ENCODE peak calls at places on chromosomes 5 and 9, in eight cellular contexts. L, D, Q, B, N, J, V and W are unnamed samples. For H3K4me1, the result is how much of the 10 kb centered on the place peaks cover.

GRCh38 chr9:126707083-126707482 is 93.4 kb downstream of the LMX1B start:
- DNase-seq in L (no peak), D (no peak), Q (no peak), B (no peak), N (no peak), J (no peak), V (no peak), W (no peak)

GRCh38 chr9:93183663-93184438 is at the start of gene WNK2:
- DNase-seq in L (peak), D (no peak), Q (no peak), B (no peak), N (no peak), J (no peak), V (peak), W (peak)

GRCh38 chr9:120755827-120756434 is 37.3 kb downstream of the FBXW2 start:
- DNase-seq in L (peak), D (peak), Q (no peak), B (peak), N (peak), J (no peak), V (no peak), W (peak)

GRCh38 chr5:141040763-141041426 is 10.3 kb upstream of the PCDHB1 start:
- DNase-seq in L (peak), D (peak), Q (peak), B (peak), N (no peak), J (peak), V (peak), W (peak)

GRCh38 chr5:51392689-51393199 is 9.5 kb downstream of the ISL1 start:
- DNase-seq in L (no peak), D (no peak), Q (no peak), B (no peak), N (no peak), J (no peak), V (no peak), W (no peak)

GRCh38 chr5:168836603-168837245 is 257.6 kb upstream of the PANK3 start:
- DNase-seq in L (no peak), D (no peak), Q (no peak), B (no peak), N (no peak), J (no peak), V (no peak), W (no peak)

GRCh38 chr5:138466058-138466899 is 1.0 kb downstream of the EGR1 start:
- DNase-seq in L (peak), D (no peak), Q (peak), B (no peak), N (no peak), J (no peak), V (peak), W (peak)

GRCh38 chr5:153796527-153796926 is 242.2 kb downstream of the FAM114A2 start:
- DNase-seq in L (no peak), D (no peak), Q (no peak), B (no peak), N (no peak), J (no peak), V (no peak), W (no peak)

GRCh38 chr5:168187599-168187998 is 103.8 kb upstream of the WWC1 start:
- DNase-seq in L (no peak), D (no peak), Q (no peak), B (no peak), N (no peak), J (no peak), V (no peak), W (no peak)

GRCh38 chr5:40429258-40430111 is 250.2 kb upstream of the PTGER4 start:
- DNase-seq in L (no peak), D (no peak), Q (no peak), B (no peak), N (no peak), J (no peak), V (no peak), W (no peak)

GRCh38 chr9:87285183-87285582 is 212.5 kb upstream of the DAPK1 start:
- DNase-seq in L (no peak), D (no peak), Q (no peak), B (no peak), N (no peak), J (no peak), V (no peak), W (peak)

GRCh38 chr9:130997925-130998595 is 10.9 kb upstream of the LAMC3 start:
- DNase-seq in L (peak), D (no peak), Q (no peak), B (peak), N (no peak), J (no peak), V (peak), W (peak)

GRCh38 chr5:151617383-151617840 is 26.3 kb upstream of the FAT2 start:
- DNase-seq in L (no peak), D (no peak), Q (no peak), B (no peak), N (no peak), J (no peak), V (no peak), W (no peak)

GRCh38 chr9:122016789-122017188 is 76.3 kb downstream of the TTLL11 start:
- DNase-seq in L (no peak), D (no peak), Q (no peak), B (no peak), N (no peak), J (no peak), V (no peak), W (no peak)

GRCh38 chr5:31630931-31631330 is 8.0 kb upstream of the PDZD2 start:
- DNase-seq in L (no peak), D (no peak), Q (no peak), B (no peak), N (no peak), J (no peak), V (no peak), W (no peak)

GRCh38 chr5:17402291-17403121 is 95.5 kb upstream of the TAF11L2 start:
- DNase-seq in L (no peak), D (no peak), Q (no peak), B (no peak), N (no peak), J (no peak), V (no peak), W (no peak)

GRCh38 chr5:8478308-8478707 is 609.4 kb downstream of the MTRR start:
- DNase-seq in L (no peak), D (no peak), Q (no peak), B (no peak), N (no peak), J (no peak), V (no peak), W (no peak)

GRCh38 chr5:62779010-62779422 is 200.4 kb downstream of the LRRC70 start:
- DNase-seq in L (no peak), D (peak), Q (no peak), B (peak), N (no peak), J (no peak), V (no peak), W (no peak)

GRCh38 chr5:83306572-83307241 is 164.8 kb upstream of the VCAN start:
- DNase-seq in L (peak), D (no peak), Q (peak), B (peak), N (peak), J (peak), V (no peak), W (peak)

GRCh38 chr9:90107021-90107771 is 502.4 kb downstream of the GADD45G start:
- DNase-seq in L (peak), D (no peak), Q (no peak), B (no peak), N (no peak), J (peak), V (no peak), W (peak)

GRCh38 chr9:133429641-133430161 is 7.5 kb downstream of the ADAMTS13 start:
- DNase-seq in L (peak), D (no peak), Q (peak), B (no peak), N (no peak), J (no peak), V (peak), W (peak)

GRCh38 chr5:88984040-88984439 is 101.1 kb upstream of the MEF2C start:
- DNase-seq in L (no peak), D (no peak), Q (no peak), B (no peak), N (no peak), J (no peak), V (no peak), W (no peak)

GRCh38 chr9:94166237-94167054 is 82.2 kb downstream of the PTPDC1 start:
- DNase-seq in L (peak), D (peak), Q (peak), B (peak), N (peak), J (peak), V (peak), W (peak)

GRCh38 chr9:109568568-109569210 is 70.6 kb upstream of the PTPN3 start:
- DNase-seq in L (no peak), D (no peak), Q (no peak), B (no peak), N (no peak), J (no peak), V (no peak), W (no peak)

GRCh38 chr5:142309747-142310318 is 15.0 kb downstream of the SPRY4 start:
- DNase-seq in L (no peak), D (no peak), Q (no peak), B (no peak), N (no peak), J (no peak), V (no peak), W (no peak)
- TF ChIP-seq POLR2AphosphoS5 in L (no peak), D (no peak), Q (no peak), B (peak), N (no peak), J (no peak), V (no peak), W (no peak)

DNA sequence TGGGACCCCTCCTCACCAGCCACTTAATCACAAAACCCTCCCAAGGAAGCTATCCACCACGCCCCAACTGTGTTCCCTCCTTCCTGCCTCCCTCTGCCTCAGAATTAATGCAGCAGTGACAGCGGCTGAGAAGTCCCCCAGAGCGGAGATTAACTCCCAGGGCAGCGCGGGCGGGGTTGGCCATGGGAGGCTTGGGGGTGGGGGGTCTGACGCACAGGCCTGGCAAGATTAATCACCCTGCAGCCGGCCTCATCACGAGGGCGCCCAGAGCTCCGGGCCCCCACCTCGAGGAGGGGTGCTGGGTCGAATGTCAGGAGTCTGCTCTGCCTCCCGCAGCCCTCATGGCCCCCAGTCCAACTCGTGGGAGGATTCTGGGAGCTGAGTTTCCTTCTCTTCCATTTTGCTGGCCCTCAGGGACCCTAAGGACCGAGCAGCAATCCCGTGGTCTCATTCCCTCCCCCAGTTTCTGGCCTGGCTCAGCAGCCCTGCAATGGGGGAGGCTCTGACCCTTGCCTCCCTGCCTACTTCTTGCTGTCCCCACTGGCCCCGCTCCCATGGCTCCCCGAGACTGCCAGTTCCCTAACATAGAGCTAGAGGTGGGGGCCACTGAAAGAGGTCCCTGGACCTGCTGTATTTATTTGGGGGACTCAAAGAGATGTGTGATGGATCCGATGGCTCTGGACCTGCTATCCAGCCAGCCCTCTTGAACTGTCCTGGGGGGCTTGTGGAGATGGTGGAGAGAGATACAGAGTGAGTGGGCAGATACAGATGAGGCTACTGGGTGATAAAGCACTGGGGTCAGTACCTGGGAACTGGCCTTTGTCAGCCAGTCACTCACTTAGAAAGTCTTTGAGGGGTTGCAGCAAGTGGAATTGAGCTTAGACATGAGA is 42.5 kb downstream of the CXXC5 start:
- DNase-seq in L (no peak), D (no peak), Q (peak), B (no peak), N (no peak), J (no peak), V (peak), W (no peak)
- H3K4me1 ChIP-seq in L (under half), D (under half), Q (half or more), B (under half), N (under half), J (under half), V (under half), W (under half)

GRCh38 chr5:66697796-66698564 is 101.8 kb downstream of the MAST4 start:
- DNase-seq in L (no peak), D (no peak), Q (no peak), B (no peak), N (no peak), J (no peak), V (no peak), W (no peak)
- TF ChIP-seq POLR2AphosphoS5 in L (no peak), D (no peak), Q (no peak), B (no peak), N (no peak), J (no peak), V (no peak), W (no peak)

GRCh38 chr9:136543280-136543679 is 2.6 kb downstream of the NOTCH1 start:
- DNase-seq in L (no peak), D (no peak), Q (no peak), B (no peak), N (no peak), J (no peak), V (peak), W (no peak)

GRCh38 chr9:136543830-136544548 is 1.9 kb downstream of the NOTCH1 start:
- DNase-seq in L (peak), D (no peak), Q (peak), B (no peak), N (no peak), J (peak), V (peak), W (no peak)

GRCh38 chr9:136541709-136542108 is 4.1 kb downstream of the NOTCH1 start:
- DNase-seq in L (no peak), D (no peak), Q (no peak), B (no peak), N (no peak), J (no peak), V (peak), W (no peak)

GRCh38 chr9:136541179-136541578 is 4.7 kb downstream of the NOTCH1 start:
- DNase-seq in L (no peak), D (no peak), Q (no peak), B (no peak), N (no peak), J (no peak), V (no peak), W (no peak)

GRCh38 chr9:136542246-136543041 is 3.4 kb downstream of the NOTCH1 start:
- DNase-seq in L (no peak), D (no peak), Q (no peak), B (no peak), N (no peak), J (no peak), V (peak), W (no peak)
- H3K4me1 ChIP-seq in L (half or more), D (under half), Q (half or more), B (half or more), N (half or more), J (half or more), V (half or more), W (half or more)